ENCODE peak calls at places on chromosomes 1 and 21, in eight cellular contexts. One of them, this sample, is unnamed.
A peak's percentile ranks its signal among the peaks of the same experiment; 100 is the strongest.

GRCh38 chr1:187691439-187691838 is 862.7 kb downstream of the PLA2G4A start:
- DNase-seq in astrocyte: peak; percentile 99
- DNase-seq in T-cell: no peak
- DNase-seq in AG08396: peak; percentile 16
- DNase-seq in NCI-H1092: no peak
- DNase-seq in iris pigment epithelial cell: peak; percentile 95
- DNase-seq in SHP77: no peak
- DNase-seq in left lung: no peak
- DNase-seq in this sample: no peak

GRCh38 chr1:115086176-115086830 is 3.0 kb downstream of the TSPAN2 start:
- DNase-seq in AG08396: no peak
- DNase-seq in iris pigment epithelial cell: no peak
- DNase-seq in astrocyte: no peak
- DNase-seq in NCI-H1092: no peak
- DNase-seq in left lung: no peak
- DNase-seq in T-cell: no peak
- DNase-seq in SHP77: no peak
- DNase-seq in this sample: no peak

GRCh38 chr1:24393892-24394291 is 19.7 kb downstream of the STPG1 start:
- DNase-seq in astrocyte: peak; percentile 71
- DNase-seq in T-cell: no peak
- DNase-seq in left lung: no peak
- DNase-seq in iris pigment epithelial cell: peak; percentile 43
- DNase-seq in SHP77: no peak
- DNase-seq in NCI-H1092: no peak
- DNase-seq in AG08396: peak; percentile 50
- DNase-seq in this sample: no peak

GRCh38 chr1:20584890-20585289 is 4.0 kb upstream of the CDA start:
- DNase-seq in left lung: no peak
- DNase-seq in iris pigment epithelial cell: no peak
- DNase-seq in astrocyte: peak; percentile 33
- DNase-seq in SHP77: no peak
- DNase-seq in T-cell: no peak
- DNase-seq in NCI-H1092: no peak
- DNase-seq in AG08396: no peak
- DNase-seq in this sample: no peak

GRCh38 chr1:4674676-4675075 is 20.3 kb downstream of the AJAP1 start:
- DNase-seq in left lung: no peak
- DNase-seq in SHP77: no peak
- DNase-seq in NCI-H1092: no peak
- DNase-seq in iris pigment epithelial cell: no peak
- DNase-seq in astrocyte: no peak
- DNase-seq in AG08396: no peak
- DNase-seq in T-cell: no peak
- DNase-seq in this sample: no peak

GRCh38 chr1:11924334-11925195 is 1.7 kb downstream of the KIAA2013 start:
- DNase-seq in SHP77: no peak
- DNase-seq in NCI-H1092: no peak
- DNase-seq in astrocyte: no peak
- DNase-seq in AG08396: no peak
- DNase-seq in iris pigment epithelial cell: no peak
- DNase-seq in left lung: no peak
- DNase-seq in T-cell: no peak
- DNase-seq in this sample: no peak

GRCh38 chr1:204451352-204452124 is 39.9 kb upstream of the PPP1R15B start:
- DNase-seq in astrocyte: no peak
- DNase-seq in SHP77: no peak
- DNase-seq in T-cell: no peak
- DNase-seq in left lung: no peak
- DNase-seq in iris pigment epithelial cell: no peak
- DNase-seq in NCI-H1092: no peak
- DNase-seq in AG08396: no peak
- DNase-seq in this sample: no peak

GRCh38 chr1:179883040-179883501 is 986 bp downstream of the TOR1AIP1 start:
- DNase-seq in AG08396: peak; percentile 44
- DNase-seq in astrocyte: no peak
- DNase-seq in SHP77: no peak
- DNase-seq in T-cell: peak; percentile 49
- DNase-seq in NCI-H1092: peak; percentile 85
- DNase-seq in iris pigment epithelial cell: peak; percentile 24
- DNase-seq in left lung: no peak
- DNase-seq in this sample: no peak

GRCh38 chr1:206687915-206688442 is 3.3 kb downstream of the MAPKAPK2 start:
- DNase-seq in astrocyte: peak; percentile 65
- DNase-seq in T-cell: no peak
- DNase-seq in SHP77: no peak
- DNase-seq in AG08396: no peak
- DNase-seq in iris pigment epithelial cell: peak; percentile 65
- DNase-seq in NCI-H1092: no peak
- DNase-seq in left lung: no peak
- DNase-seq in this sample: no peak

GRCh38 chr1:25664357-25664796 is 47.8 kb downstream of the MAN1C1 start:
- DNase-seq in iris pigment epithelial cell: no peak
- DNase-seq in AG08396: no peak
- DNase-seq in NCI-H1092: no peak
- DNase-seq in left lung: no peak
- DNase-seq in T-cell: no peak
- DNase-seq in astrocyte: no peak
- DNase-seq in SHP77: no peak
- DNase-seq in this sample: no peak

GRCh38 chr1:11187458-11187857 is 1.7 kb upstream of the ANGPTL7 start:
- DNase-seq in left lung: no peak
- DNase-seq in iris pigment epithelial cell: no peak
- DNase-seq in NCI-H1092: no peak
- DNase-seq in T-cell: no peak
- DNase-seq in astrocyte: no peak
- DNase-seq in AG08396: no peak
- DNase-seq in SHP77: no peak
- DNase-seq in this sample: no peak

GRCh38 chr1:112317140-112317539 is 78.9 kb upstream of the CTTNBP2NL start:
- DNase-seq in AG08396: no peak
- DNase-seq in left lung: no peak
- DNase-seq in NCI-H1092: no peak
- DNase-seq in astrocyte: no peak
- DNase-seq in iris pigment epithelial cell: no peak
- DNase-seq in T-cell: no peak
- DNase-seq in SHP77: no peak
- DNase-seq in this sample: no peak

GRCh38 chr1:51565009-51565408 is 45.9 kb upstream of the EPS15 start:
- DNase-seq in AG08396: no peak
- DNase-seq in SHP77: no peak
- DNase-seq in astrocyte: no peak
- DNase-seq in left lung: no peak
- DNase-seq in iris pigment epithelial cell: no peak
- DNase-seq in T-cell: no peak
- DNase-seq in NCI-H1092: no peak
- DNase-seq in this sample: no peak

GRCh38 chr1:55631508-55631907 is 416.3 kb upstream of the USP24 start:
- DNase-seq in left lung: no peak
- DNase-seq in SHP77: no peak
- DNase-seq in AG08396: no peak
- DNase-seq in T-cell: no peak
- DNase-seq in iris pigment epithelial cell: peak; percentile 54
- DNase-seq in astrocyte: peak; percentile 22
- DNase-seq in NCI-H1092: no peak
- DNase-seq in this sample: no peak

GRCh38 chr1:234844479-234845031 is 234.6 kb upstream of the IRF2BP2 start:
- DNase-seq in T-cell: no peak
- DNase-seq in NCI-H1092: no peak
- DNase-seq in AG08396: no peak
- DNase-seq in left lung: no peak
- DNase-seq in iris pigment epithelial cell: peak; percentile 47
- DNase-seq in astrocyte: peak; percentile 44
- DNase-seq in SHP77: no peak
- DNase-seq in this sample: no peak

GRCh38 chr1:223683586-223684487 is 18.3 kb upstream of the CAPN8 start:
- DNase-seq in left lung: no peak
- DNase-seq in SHP77: peak; percentile 75
- DNase-seq in NCI-H1092: peak; percentile 84
- DNase-seq in astrocyte: no peak
- DNase-seq in iris pigment epithelial cell: peak; percentile 46
- DNase-seq in AG08396: no peak
- DNase-seq in T-cell: peak; percentile 61
- DNase-seq in this sample: peak; percentile 37

GRCh38 chr21:23452384-23453083 is 2154.7 kb downstream of the MRPL39 start:
- DNase-seq in left lung: no peak
- DNase-seq in astrocyte: no peak
- DNase-seq in T-cell: no peak
- DNase-seq in AG08396: no peak
- DNase-seq in SHP77: peak; percentile 15
- DNase-seq in NCI-H1092: no peak
- DNase-seq in iris pigment epithelial cell: no peak
- DNase-seq in this sample: no peak

GRCh38 chr21:42028754-42029385 is 18.7 kb upstream of the ZBTB21 start:
- DNase-seq in SHP77: no peak
- DNase-seq in iris pigment epithelial cell: no peak
- DNase-seq in astrocyte: no peak
- DNase-seq in left lung: no peak
- DNase-seq in AG08396: no peak
- DNase-seq in T-cell: no peak
- DNase-seq in NCI-H1092: no peak
- DNase-seq in this sample: no peak

GRCh38 chr1:64608015-64608650 is 136.7 kb upstream of the RAVER2 start:
- DNase-seq in T-cell: no peak
- DNase-seq in iris pigment epithelial cell: peak; percentile 49
- DNase-seq in astrocyte: peak; percentile 18
- DNase-seq in SHP77: no peak
- DNase-seq in NCI-H1092: no peak
- DNase-seq in AG08396: no peak
- DNase-seq in left lung: no peak
- DNase-seq in this sample: no peak

GRCh38 chr21:46151989-46152938 is 3.1 kb downstream of the FTCD start:
- DNase-seq in SHP77: no peak
- DNase-seq in AG08396: no peak
- DNase-seq in T-cell: no peak
- DNase-seq in NCI-H1092: no peak
- DNase-seq in astrocyte: no peak
- DNase-seq in iris pigment epithelial cell: no peak
- DNase-seq in left lung: no peak
- DNase-seq in this sample: peak; percentile 17

GRCh38 chr1:178086294-178087255 is 7.3 kb upstream of the RASAL2 start:
- DNase-seq in T-cell: no peak
- DNase-seq in SHP77: no peak
- DNase-seq in astrocyte: peak; percentile 43
- DNase-seq in AG08396: peak; percentile 65
- DNase-seq in iris pigment epithelial cell: peak; percentile 45
- DNase-seq in left lung: peak; percentile 37
- DNase-seq in NCI-H1092: no peak
- DNase-seq in this sample: no peak

GRCh38 chr1:101142244-101142643 is 94.6 kb upstream of the S1PR1 start:
- DNase-seq in iris pigment epithelial cell: no peak
- DNase-seq in AG08396: no peak
- DNase-seq in SHP77: no peak
- DNase-seq in left lung: no peak
- DNase-seq in NCI-H1092: no peak
- DNase-seq in T-cell: no peak
- DNase-seq in astrocyte: no peak
- DNase-seq in this sample: no peak

GRCh38 chr1:66176828-66177227 is 357.1 kb upstream of the SGIP1 start:
- DNase-seq in SHP77: peak; percentile 93
- DNase-seq in NCI-H1092: no peak
- DNase-seq in iris pigment epithelial cell: no peak
- DNase-seq in astrocyte: no peak
- DNase-seq in left lung: no peak
- DNase-seq in AG08396: no peak
- DNase-seq in T-cell: no peak
- DNase-seq in this sample: no peak

GRCh38 chr21:42381347-42381984 is 14.4 kb downstream of the TMPRSS3 start:
- DNase-seq in AG08396: no peak
- DNase-seq in astrocyte: peak; percentile 6
- DNase-seq in left lung: peak; percentile 53
- DNase-seq in SHP77: peak; percentile 46
- DNase-seq in iris pigment epithelial cell: peak; percentile 43
- DNase-seq in T-cell: peak; percentile 45
- DNase-seq in NCI-H1092: peak; percentile 74
- DNase-seq in this sample: no peak

GRCh38 chr1:119937198-119937597 is 40.9 kb upstream of the ADAM30 start:
- DNase-seq in NCI-H1092: no peak
- DNase-seq in iris pigment epithelial cell: no peak
- DNase-seq in AG08396: no peak
- DNase-seq in T-cell: no peak
- DNase-seq in SHP77: no peak
- DNase-seq in astrocyte: no peak
- DNase-seq in left lung: no peak
- DNase-seq in this sample: no peak

GRCh38 chr1:170369417-170369816 is 162.5 kb upstream of the GORAB start:
- DNase-seq in astrocyte: no peak
- DNase-seq in SHP77: no peak
- DNase-seq in AG08396: no peak
- DNase-seq in T-cell: no peak
- DNase-seq in left lung: no peak
- DNase-seq in NCI-H1092: no peak
- DNase-seq in iris pigment epithelial cell: no peak
- DNase-seq in this sample: no peak

GRCh38 chr1:86517336-86517735 is 29.5 kb upstream of the CLCA4 start:
- DNase-seq in left lung: no peak
- DNase-seq in AG08396: no peak
- DNase-seq in iris pigment epithelial cell: no peak
- DNase-seq in NCI-H1092: no peak
- DNase-seq in SHP77: no peak
- DNase-seq in astrocyte: no peak
- DNase-seq in T-cell: no peak
- DNase-seq in this sample: no peak

GRCh38 chr1:245683377-245683716 is 528.6 kb downstream of the KIF26B start:
- DNase-seq in astrocyte: no peak
- DNase-seq in SHP77: no peak
- DNase-seq in NCI-H1092: peak; percentile 65
- DNase-seq in AG08396: no peak
- DNase-seq in iris pigment epithelial cell: no peak
- DNase-seq in left lung: no peak
- DNase-seq in T-cell: no peak
- DNase-seq in this sample: no peak

GRCh38 chr1:215606564-215607168 is 39.6 kb downstream of the KCTD3 start:
- DNase-seq in NCI-H1092: no peak
- DNase-seq in SHP77: no peak
- DNase-seq in left lung: no peak
- DNase-seq in AG08396: no peak
- DNase-seq in T-cell: no peak
- DNase-seq in iris pigment epithelial cell: no peak
- DNase-seq in astrocyte: no peak
- DNase-seq in this sample: no peak

GRCh38 chr1:229855999-229856650 is 210.9 kb upstream of the GALNT2 start:
- DNase-seq in AG08396: no peak
- DNase-seq in astrocyte: no peak
- DNase-seq in left lung: no peak
- DNase-seq in T-cell: peak; percentile 26
- DNase-seq in SHP77: peak; percentile 72
- DNase-seq in iris pigment epithelial cell: no peak
- DNase-seq in NCI-H1092: no peak
- DNase-seq in this sample: no peak

GRCh38 chr1:41320860-41321259 is 40.4 kb upstream of the FOXO6 start:
- DNase-seq in iris pigment epithelial cell: no peak
- DNase-seq in SHP77: no peak
- DNase-seq in astrocyte: no peak
- DNase-seq in AG08396: no peak
- DNase-seq in T-cell: no peak
- DNase-seq in NCI-H1092: no peak
- DNase-seq in left lung: no peak
- DNase-seq in this sample: no peak

GRCh38 chr1:62420214-62420613 is 16.6 kb upstream of the USP1 start:
- DNase-seq in AG08396: no peak
- DNase-seq in NCI-H1092: no peak
- DNase-seq in SHP77: no peak
- DNase-seq in astrocyte: no peak
- DNase-seq in T-cell: no peak
- DNase-seq in iris pigment epithelial cell: no peak
- DNase-seq in left lung: no peak
- DNase-seq in this sample: no peak

GRCh38 chr1:207288315-207288714 is 33.2 kb upstream of the CD55 start:
- DNase-seq in astrocyte: no peak
- DNase-seq in left lung: no peak
- DNase-seq in AG08396: no peak
- DNase-seq in SHP77: no peak
- DNase-seq in T-cell: no peak
- DNase-seq in NCI-H1092: no peak
- DNase-seq in iris pigment epithelial cell: no peak
- DNase-seq in this sample: no peak

GRCh38 chr1:210654176-210654786 is 325.6 kb downstream of the HHAT start:
- DNase-seq in iris pigment epithelial cell: no peak
- DNase-seq in astrocyte: no peak
- DNase-seq in AG08396: no peak
- DNase-seq in left lung: no peak
- DNase-seq in T-cell: no peak
- DNase-seq in SHP77: no peak
- DNase-seq in NCI-H1092: no peak
- DNase-seq in this sample: no peak

This sample was measured in psoas muscle.